ENCODE peak calls at places on chromosomes 1 and 21, in seven cellular contexts. C is lower leg skin, F is nephron progenitor cell, W is foreskin fibroblast, T is adrenal gland, U is amygdala, O is head of caudate nucleus. D is an unnamed sample.

GRCh38 chr1:109821221-109821669 is 57.5 kb upstream of the EPS8L3 start:
- DNase-seq in T (peak), W (peak), U (no peak), C (peak), F (no peak), O (no peak), D (no peak)

GRCh38 chr21:41952568-41953248 is 1.1 kb downstream of the C2CD2 start:
- DNase-seq in O (no peak), C (no peak), T (no peak), W (no peak), F (peak), U (no peak), D (no peak)

GRCh38 chr1:165350861-165351260 is 5.7 kb downstream of the LMX1A start:
- DNase-seq in T (no peak), C (no peak), O (no peak), W (no peak), U (no peak), F (no peak), D (peak)

GRCh38 chr1:10794724-10795304 is 1.6 kb downstream of the CASZ1 start:
- DNase-seq in C (no peak), U (no peak), O (no peak), F (peak), W (no peak), T (peak), D (peak)

GRCh38 chr1:47839460-47839760 is 157.8 kb downstream of the TRABD2B start:
- DNase-seq in W (no peak), F (no peak), C (no peak), U (no peak), O (no peak), T (no peak), D (no peak)

GRCh38 chr1:59814180-59814900 is 409 bp upstream of the HOOK1 start:
- DNase-seq in U (peak), F (peak), O (peak), T (peak), C (peak), W (no peak), D (peak)

GRCh38 chr1:83641828-83642443 is 357.0 kb downstream of the TTLL7 start:
- DNase-seq in O (no peak), F (no peak), C (no peak), U (no peak), W (peak), T (no peak), D (no peak)

GRCh38 chr1:206803221-206803730 is 31.0 kb upstream of the IL10 start:
- DNase-seq in U (no peak), W (no peak), F (no peak), T (no peak), O (no peak), C (no peak), D (no peak)

GRCh38 chr1:67791686-67792475 is 41.4 kb downstream of the GNG12 start:
- DNase-seq in O (no peak), U (no peak), W (peak), T (peak), C (no peak), F (no peak), D (no peak)

GRCh38 chr1:82464362-82464931 is 663.7 kb downstream of the ADGRL2 start:
- DNase-seq in F (peak), W (peak), T (peak), C (no peak), O (no peak), U (no peak), D (peak)

GRCh38 chr1:9651565-9652378 is at the start of gene PIK3CD:
- DNase-seq in F (peak), W (peak), T (no peak), O (no peak), U (no peak), C (no peak), D (peak)

GRCh38 chr1:42730988-42731387 is 9.0 kb downstream of the CLDN19 start:
- DNase-seq in F (no peak), W (no peak), O (no peak), C (no peak), U (no peak), T (no peak), D (no peak)

D was measured in NCI-H524.